ENCODE peak calls at places on chromosomes 3 and 15, in four cellular contexts. U is spleen, R is ovary, E is PC-9. V is an unnamed sample. For H3K4me1, the result is how much of the 10 kb centered on the place peaks cover.

GRCh38 chr15:78034495-78035191 is 42.9 kb downstream of the TBC1D2B start:
- DNase-seq in U (peak), R (no peak), E (no peak), V (no peak)

GRCh38 chr3:2303567-2303966 is 204.9 kb downstream of the CNTN4 start:
- DNase-seq in U (no peak), R (no peak), E (no peak), V (no peak)

GRCh38 chr15:59611277-59612260 is at the start of gene GCNT3:
- DNase-seq in U (no peak), R (no peak), E (no peak), V (no peak)

GRCh38 chr3:12878026-12878636 is 36.8 kb upstream of the RPL32 start:
- DNase-seq in U (no peak), R (no peak), E (no peak), V (no peak)

GRCh38 chr15:70096215-70096974 is 1.3 kb downstream of the TLE3 start:
- DNase-seq in U (peak), R (peak), E (peak), V (no peak)

GRCh38 chr15:56640127-56640526 is 93.2 kb downstream of the ZNF280D start:
- DNase-seq in U (no peak), R (no peak), E (no peak), V (no peak)

GRCh38 chr3:125054436-125055164 is 1.2 kb downstream of the HEG1 start:
- DNase-seq in U (peak), R (no peak), E (no peak), V (no peak)

GRCh38 chr3:168511428-168512014 is 415.8 kb upstream of the GOLIM4 start:
- DNase-seq in U (no peak), R (no peak), E (no peak), V (no peak)

GRCh38 chr3:102466001-102466400 is 31.2 kb downstream of the ZPLD1 start:
- DNase-seq in U (no peak), R (no peak), E (no peak), V (no peak)

GRCh38 chr3:81485444-81485865 is 276.0 kb downstream of the GBE1 start:
- DNase-seq in U (no peak), R (no peak), E (no peak), V (no peak)

GRCh38 chr3:104886220-104886995 is 480.3 kb upstream of the ALCAM start:
- DNase-seq in U (no peak), R (no peak), E (no peak), V (no peak)

GRCh38 chr3:149010504-149010951 is 19.2 kb downstream of the GYG1 start:
- DNase-seq in U (no peak), R (no peak), E (no peak), V (no peak)

GRCh38 chr3:127413871-127414270 is 126.0 kb upstream of the PRR20G start:
- DNase-seq in U (peak), R (no peak), E (no peak), V (no peak)

GRCh38 chr15:63402498-63403253 is 21.0 kb upstream of the CA12 start:
- DNase-seq in U (no peak), R (no peak), E (no peak), V (no peak)

GRCh38 chr3:168071971-168072645 is 23.6 kb downstream of the GOLIM4 start:
- DNase-seq in U (no peak), R (no peak), E (no peak), V (no peak)

GRCh38 chr3:129224984-129225393 is 24.4 kb upstream of the COPG1 start:
- DNase-seq in U (peak), R (peak), E (peak), V (no peak)

GRCh38 chr15:48825075-48825474 is 14.2 kb upstream of the CEP152 start:
- DNase-seq in U (no peak), R (no peak), E (no peak), V (no peak)

GRCh38 chr3:181703701-181704420 is 7.9 kb upstream of the SOX2 start:
- DNase-seq in U (no peak), R (no peak), E (no peak), V (no peak)

GRCh38 chr3:5634411-5634810 is 446.9 kb downstream of the EDEM1 start:
- DNase-seq in U (no peak), R (no peak), E (no peak), V (no peak)

GRCh38 chr15:77599899-77600298 is 32.8 kb downstream of the LINGO1 start:
- DNase-seq in U (no peak), R (no peak), E (no peak), V (no peak)

GRCh38 chr15:33852570-33852969 is 115.7 kb upstream of the CHRM5 start:
- DNase-seq in U (no peak), R (no peak), E (peak), V (no peak)

GRCh38 chr3:38829404-38829803 is 13.4 kb upstream of the SCN10A start:
- DNase-seq in U (no peak), R (no peak), E (no peak), V (no peak)

GRCh38 chr15:29676961-29677402 is 145.3 kb downstream of the TJP1 start:
- DNase-seq in U (no peak), R (no peak), E (no peak), V (peak)

GRCh38 chr3:20511863-20512262 is 325.9 kb upstream of the SGO1 start:
- DNase-seq in U (no peak), R (no peak), E (no peak), V (no peak)

GRCh38 chr3:76991165-76991564 is 48.7 kb upstream of the ROBO2 start:
- DNase-seq in U (no peak), R (no peak), E (no peak), V (no peak)

GRCh38 chr3:185822221-185822956 is 2.5 kb downstream of the IGF2BP2 start:
- DNase-seq in U (no peak), R (no peak), E (no peak), V (no peak)

GRCh38 chr15:31047437-31047836 is 54.1 kb downstream of the TRPM1 start:
- DNase-seq in U (no peak), R (no peak), E (no peak), V (no peak)

GRCh38 chr15:69414702-69415161 is 583 bp downstream of the KIF23 start:
- DNase-seq in U (no peak), R (peak), E (peak), V (peak)

GRCh38 chr15:63923993-63924950 is 90.5 kb upstream of the HERC1 start:
- DNase-seq in U (no peak), R (no peak), E (no peak), V (no peak)

GRCh38 chr3:71955549-71956373 is 170.8 kb upstream of the PROK2 start:
- DNase-seq in U (no peak), R (peak), E (peak), V (no peak)

GRCh38 chr3:80750637-80751036 is 982.8 kb upstream of the ROBO1 start:
- DNase-seq in U (no peak), R (no peak), E (no peak), V (no peak)

GRCh38 chr15:93088200-93088980 is 621 bp downstream of the RGMA start:
- DNase-seq in U (peak), R (peak), E (no peak), V (no peak)

GRCh38 chr15:38216763-38217162 is 35.9 kb upstream of the SPRED1 start:
- DNase-seq in U (no peak), R (no peak), E (no peak), V (no peak)

GRCh38 chr3:5015056-5015455 is 35.8 kb downstream of the BHLHE40 start:
- DNase-seq in U (no peak), R (no peak), E (no peak), V (no peak)

GRCh38 chr3:179071161-179071568 is 444 bp downstream of the ZMAT3 start:
- DNase-seq in U (no peak), R (no peak), E (no peak), V (peak)

GRCh38 chr3:84738101-84738500 is 220.7 kb upstream of the CADM2 start:
- DNase-seq in U (no peak), R (no peak), E (no peak), V (no peak)

GRCh38 chr15:58779554-58779953 is 8.5 kb downstream of the MINDY2 start:
- DNase-seq in U (no peak), R (no peak), E (no peak), V (no peak)

DNA sequence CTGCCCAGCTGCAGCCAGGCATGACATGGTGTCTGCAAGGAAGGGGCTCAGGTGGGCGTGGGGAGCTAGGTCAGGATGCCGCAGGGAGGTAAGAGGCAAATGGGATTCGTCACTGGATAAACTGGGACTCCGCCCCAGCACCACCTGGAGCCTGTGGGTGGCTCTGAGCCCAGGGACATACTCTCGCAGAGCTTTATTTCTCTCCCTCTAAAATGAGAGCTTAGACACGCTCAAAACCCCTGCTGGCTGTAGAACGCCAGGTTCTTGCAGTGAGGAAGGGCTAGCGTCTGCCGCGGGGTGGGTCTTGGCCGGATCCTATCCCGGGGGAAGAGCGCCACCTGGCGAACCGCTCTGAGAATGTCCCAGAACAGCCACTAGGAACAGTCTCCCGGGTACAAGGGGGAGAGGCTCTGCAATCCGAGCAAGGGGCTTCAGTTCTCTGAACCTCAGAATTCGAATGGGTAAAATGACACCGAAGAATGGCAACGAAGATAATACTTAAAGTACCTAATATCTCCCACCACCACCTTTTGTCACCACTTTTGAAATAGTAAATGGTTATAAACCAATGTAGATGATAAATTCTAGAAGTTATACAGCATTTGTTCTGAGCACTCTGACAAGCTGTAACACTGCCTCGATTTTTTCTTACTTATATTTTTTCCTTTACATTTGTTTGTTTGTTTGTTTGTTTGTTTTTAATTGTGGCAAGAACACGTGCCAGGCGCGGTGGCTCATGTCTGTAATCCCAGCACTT is 53.2 kb upstream of the SRGAP3 start:
- DNase-seq in U (peak), R (peak), E (peak), V (peak)
- H3K4me3 ChIP-seq in U (peak), R (peak), E (no peak), V (peak)

GRCh38 chr15:76342046-76342381 is 5.4 kb downstream of the ISL2 start:
- DNase-seq in U (no peak), R (no peak), E (no peak), V (no peak)
- H3K4me1 ChIP-seq in U (half or more), R (under half), E (under half), V (under half)

DNA sequence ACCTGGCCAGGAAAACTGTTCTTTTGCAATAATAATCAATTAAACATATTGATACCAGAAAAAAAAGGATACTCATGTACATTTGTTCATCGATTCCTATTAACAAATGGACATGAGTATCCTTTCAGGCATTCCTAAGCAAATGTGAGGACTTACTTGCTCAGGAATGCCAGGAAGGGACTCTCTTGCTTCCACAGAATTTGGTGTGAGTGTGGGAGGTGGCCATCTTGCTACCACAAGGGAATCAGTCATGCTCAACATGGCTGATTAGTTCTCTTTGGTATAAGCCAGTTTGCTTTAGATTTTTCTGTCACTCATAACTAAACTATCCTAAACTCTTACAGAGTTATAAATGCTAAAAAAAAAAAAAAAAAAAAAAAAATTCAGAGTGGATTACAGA is 98.8 kb downstream of the PLD1 start:
- DNase-seq in U (no peak), R (no peak), E (no peak), V (no peak)
- H3K4me3 ChIP-seq in U (no peak), R (no peak), E (no peak), V (no peak)

GRCh38 chr3:31543375-31543774 is 10.7 kb downstream of the STT3B start:
- DNase-seq in U (no peak), R (no peak), E (no peak), V (no peak)

GRCh38 chr3:31550452-31551251 is 17.9 kb downstream of the STT3B start:
- DNase-seq in U (no peak), R (no peak), E (no peak), V (no peak)

GRCh38 chr3:31546152-31546551 is 13.4 kb downstream of the STT3B start:
- DNase-seq in U (no peak), R (no peak), E (no peak), V (no peak)

GRCh38 chr3:31544634-31545033 is 11.9 kb downstream of the STT3B start:
- DNase-seq in U (no peak), R (no peak), E (no peak), V (no peak)

DNA sequence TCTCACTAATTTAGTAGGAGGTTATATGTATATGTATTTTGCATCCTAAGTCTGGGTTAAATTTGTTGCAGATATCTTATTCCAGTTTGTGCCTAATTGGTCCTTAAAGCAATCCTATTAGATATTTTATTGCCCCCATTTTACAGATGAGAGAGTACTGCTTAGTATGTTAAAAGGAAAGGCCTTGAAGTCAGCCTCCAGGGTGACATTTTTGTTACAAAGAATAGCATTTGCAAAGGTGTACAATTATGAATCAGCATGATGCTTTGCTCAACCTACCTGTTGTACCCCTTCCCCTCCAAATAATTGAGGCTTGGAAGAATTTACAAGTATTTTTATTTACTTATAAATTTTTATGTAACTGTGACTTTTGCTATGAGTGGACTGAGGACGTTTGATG is 14.0 kb downstream of the STT3B start:
- DNase-seq in U (no peak), R (no peak), E (no peak), V (no peak)
- H3K4me1 ChIP-seq in U (half or more), R (under half), E (under half), V (under half)

GRCh38 chr15:66505818-66506217 is 692 bp downstream of the ZWILCH start:
- DNase-seq in U (no peak), R (no peak), E (no peak), V (no peak)

GRCh38 chr15:66504563-66505429 is at the start of the genes RPL4 and ZWILCH:
- DNase-seq in U (peak), R (peak), E (peak), V (peak)

GRCh38 chr15:66502491-66502890 is 2.2 kb downstream of the RPL4 start:
- DNase-seq in U (no peak), R (no peak), E (no peak), V (no peak)

GRCh38 chr15:66503780-66504562 is 684 bp downstream of the RPL4 start:
- DNase-seq in U (no peak), R (no peak), E (no peak), V (no peak)

DNA sequence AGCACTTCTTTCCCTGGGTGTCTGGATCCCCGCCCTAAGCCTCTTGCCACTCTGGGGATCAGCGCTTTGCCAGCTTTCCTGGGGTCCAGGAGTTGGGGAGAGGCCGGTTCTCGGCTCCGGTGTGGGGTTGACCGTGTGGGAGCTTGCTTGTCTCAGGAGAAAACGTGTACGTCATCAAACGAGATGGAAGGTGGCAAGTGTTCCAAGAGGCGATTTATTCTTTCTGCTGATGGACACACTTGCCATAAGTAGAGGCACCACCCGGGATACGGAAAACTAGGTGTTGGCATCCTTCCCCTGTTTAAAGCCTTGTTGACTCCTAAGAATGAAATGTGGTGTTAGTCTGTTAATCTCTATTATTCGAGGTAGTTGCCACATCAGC is 295 bp downstream of the ZWILCH start:
- DNase-seq in U (no peak), R (no peak), E (no peak), V (no peak)
- H3K4me3 ChIP-seq in U (peak), R (peak), E (peak), V (peak)

DNA sequence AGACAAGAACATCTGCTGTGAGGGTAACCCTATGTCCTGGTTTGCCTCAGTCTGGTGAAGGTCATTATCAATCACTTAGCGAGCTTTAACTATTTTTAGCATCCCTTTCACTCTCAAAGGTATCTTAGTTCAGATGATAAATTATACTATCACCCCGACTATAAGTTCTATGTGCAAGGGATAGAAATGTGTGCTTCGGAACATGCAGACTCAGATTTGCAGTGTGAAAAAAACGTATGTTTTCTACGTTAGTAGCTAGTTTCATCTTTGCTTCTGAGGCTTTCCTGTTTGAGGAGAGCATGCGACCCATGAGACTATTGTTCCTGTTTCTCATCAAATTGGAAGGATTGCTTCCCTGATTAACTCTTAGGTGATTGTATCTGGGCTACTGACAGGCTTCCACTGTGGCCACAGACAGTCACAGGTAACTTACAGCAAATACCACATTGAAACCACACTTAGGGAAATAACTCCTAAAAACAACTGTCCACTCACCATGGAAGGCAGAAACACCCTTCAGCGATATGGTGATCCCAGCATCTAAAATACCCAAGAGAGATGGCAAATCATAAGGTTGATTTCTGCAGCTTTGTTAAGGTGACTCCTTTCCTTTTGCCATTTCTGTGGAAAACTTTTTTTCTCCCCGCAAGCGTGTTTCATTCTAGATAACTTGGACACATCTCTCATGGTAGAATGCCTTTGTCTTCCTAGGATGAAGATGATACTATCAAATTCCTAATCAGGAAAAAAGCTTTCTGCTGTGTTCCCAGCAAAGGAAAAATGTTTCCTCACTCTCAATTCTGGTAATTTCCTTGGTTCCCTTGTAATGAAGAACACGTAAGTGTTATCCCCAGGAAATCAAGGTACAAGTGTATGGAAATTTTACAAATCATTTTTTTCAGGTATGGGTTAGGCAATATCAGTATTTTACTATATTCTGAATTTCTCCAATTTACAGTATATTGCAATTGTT is 5.2 kb downstream of the GCSAM start:
- DNase-seq in U (no peak), R (no peak), E (no peak), V (no peak)
- H3K4me1 ChIP-seq in U (under half), R (under half), E (under half), V (under half)

GRCh38 chr3:44339990-44340389 is 1.4 kb downstream of the TCAIM start:
- DNase-seq in U (no peak), R (no peak), E (no peak), V (no peak)
- H3K4me3 ChIP-seq in U (peak), R (no peak), E (peak), V (no peak)

DNA sequence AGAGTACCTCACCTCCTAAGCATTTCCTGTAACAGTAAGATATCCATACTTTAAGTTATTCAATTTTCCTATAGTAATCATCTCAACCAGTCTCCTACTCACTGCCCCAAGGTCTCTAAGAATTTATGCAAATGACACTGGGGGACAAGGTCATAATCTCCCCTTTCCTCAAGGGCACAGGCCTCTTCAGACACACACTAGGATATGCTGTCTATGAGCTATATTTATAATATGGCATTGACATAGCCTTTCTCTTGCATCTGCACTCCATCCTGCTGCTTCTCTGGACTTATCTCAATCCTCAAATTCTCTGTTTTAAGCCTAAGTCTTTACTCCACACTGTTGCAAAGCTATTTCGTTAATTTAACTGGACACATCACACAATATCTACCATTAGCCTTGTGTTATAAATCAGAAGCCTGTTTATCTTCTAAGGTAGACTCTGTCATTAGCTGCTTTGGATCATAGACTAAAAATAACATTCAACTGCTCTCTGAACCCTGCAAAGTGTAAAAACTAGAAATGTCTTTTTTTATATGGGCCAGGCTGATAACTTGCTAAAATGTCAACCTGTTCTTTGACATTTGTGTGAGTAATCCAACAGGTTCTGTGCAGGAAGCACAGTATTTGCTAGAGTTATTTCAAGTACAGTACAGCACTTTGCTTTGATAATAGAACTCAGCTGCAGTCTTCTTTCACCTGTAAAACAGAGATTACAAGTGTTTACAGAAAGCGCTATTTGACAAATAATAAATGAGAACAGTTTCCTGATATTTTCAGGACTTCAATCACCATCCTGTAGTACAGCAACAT is 17.8 kb upstream of the SEC62 start:
- DNase-seq in U (no peak), R (no peak), E (no peak), V (no peak)
- H3K4me1 ChIP-seq in U (under half), R (under half), E (under half), V (under half)